ENCODE peak calls at places on chromosomes 13 and 19, in seven cellular contexts. O is kidney glomerular epithelial cell; D is glutamatergic neuron; W is activated naive CD4-positive, alpha-beta T cell treated with anti-CD3 and anti-CD28 coated beads for 36 hours; S is memory B cell; K is EH; N is NCI-H2081. Q is an unnamed sample.

GRCh38 chr19:33497151-33497777 is 24.3 kb downstream of the PEPD start:
- DNase-seq in O (no peak), D (no peak), W (no peak), S (no peak), K (no peak), N (no peak), Q (peak; percentile 34)

GRCh38 chr19:2015611-2015950 is at the start of gene BTBD2:
- DNase-seq in O (no peak), D (peak; percentile 61), W (peak; percentile 72), S (no peak), K (peak; percentile 81), N (peak; percentile 47), Q (no peak)

GRCh38 chr13:106710267-106710666 is 142.3 kb upstream of the ARGLU1 start:
- DNase-seq in O (no peak), D (no peak), W (no peak), S (no peak), K (no peak), N (no peak), Q (no peak)

GRCh38 chr13:102510072-102510471 is 86.7 kb upstream of the TPP2 start:
- DNase-seq in O (no peak), D (no peak), W (no peak), S (no peak), K (no peak), N (no peak), Q (no peak)

GRCh38 chr13:76879876-76880270 is 6.3 kb downstream of the KCTD12 start:
- DNase-seq in O (no peak), D (no peak), W (no peak), S (no peak), K (no peak), N (no peak), Q (no peak)

GRCh38 chr19:10289167-10289835 is 451 bp upstream of the ICAM5 start:
- DNase-seq in O (no peak), D (peak; percentile 46), W (peak; percentile 72), S (peak; percentile 65), K (peak; percentile 79), N (peak; percentile 69), Q (peak; percentile 86)

GRCh38 chr19:4803736-4804695 is 12.5 kb downstream of the FEM1A start:
- DNase-seq in O (no peak), D (peak; percentile 85), W (peak; percentile 72), S (peak; percentile 71), K (peak; percentile 59), N (peak; percentile 61), Q (no peak)

GRCh38 chr13:37682496-37682895 is 83.9 kb upstream of the POSTN start:
- DNase-seq in O (no peak), D (no peak), W (no peak), S (no peak), K (no peak), N (no peak), Q (no peak)

GRCh38 chr19:32041681-32042292 is 303.6 kb upstream of the ZNF507 start:
- DNase-seq in O (peak; percentile 74), D (peak; percentile 76), W (peak; percentile 62), S (no peak), K (no peak), N (no peak), Q (no peak)

GRCh38 chr19:3176715-3177501 is 1.7 kb upstream of the S1PR4 start:
- DNase-seq in O (no peak), D (no peak), W (peak; percentile 84), S (peak; percentile 42), K (peak; percentile 70), N (no peak), Q (peak; percentile 91)

GRCh38 chr19:3135961-3136683 is at the start of gene GNA15:
- DNase-seq in O (no peak), D (no peak), W (peak; percentile 67), S (peak; percentile 35), K (no peak), N (no peak), Q (peak; percentile 65)

GRCh38 chr19:53254451-53255341 is at the start of gene ZNF677:
- DNase-seq in O (peak; percentile 27), D (peak; percentile 92), W (peak; percentile 91), S (peak; percentile 56), K (peak; percentile 86), N (no peak), Q (peak; percentile 90)

GRCh38 chr13:75226092-75226491 is 255.9 kb downstream of the TBC1D4 start:
- DNase-seq in O (no peak), D (no peak), W (no peak), S (no peak), K (peak; percentile 2), N (no peak), Q (no peak)

GRCh38 chr13:111342716-111343115 is 22.3 kb downstream of the TEX29 start:
- DNase-seq in O (no peak), D (no peak), W (no peak), S (no peak), K (no peak), N (no peak), Q (no peak)

GRCh38 chr19:1648926-1649541 is 3.4 kb downstream of the TCF3 start:
- DNase-seq in O (no peak), D (no peak), W (no peak), S (peak; percentile 60), K (no peak), N (no peak), Q (peak; percentile 47)

GRCh38 chr19:17420267-17420924 is 549 bp downstream of the MVB12A start:
- DNase-seq in O (no peak), D (peak; percentile 37), W (peak; percentile 52), S (peak; percentile 33), K (peak; percentile 41), N (peak; percentile 35), Q (no peak)

GRCh38 chr13:98450495-98451167 is 126.3 kb downstream of the STK24 start:
- DNase-seq in O (peak; percentile 30), D (no peak), W (peak; percentile 55), S (no peak), K (peak; percentile 30), N (no peak), Q (no peak)

GRCh38 chr13:45166858-45167257 is 34.0 kb downstream of the KCTD4 start:
- DNase-seq in O (no peak), D (no peak), W (no peak), S (no peak), K (no peak), N (no peak), Q (no peak)

GRCh38 chr13:110392510-110393233 is 85.6 kb downstream of the COL4A2 start:
- DNase-seq in O (no peak), D (no peak), W (no peak), S (no peak), K (peak; percentile 88), N (no peak), Q (no peak)

GRCh38 chr13:90594694-90595093 is 752.8 kb upstream of the MIR17HG start:
- DNase-seq in O (no peak), D (no peak), W (no peak), S (no peak), K (peak; percentile 44), N (no peak), Q (no peak)

GRCh38 chr13:29418026-29418425 is 177.5 kb downstream of the SLC7A1 start:
- DNase-seq in O (no peak), D (no peak), W (no peak), S (no peak), K (no peak), N (no peak), Q (no peak)

GRCh38 chr13:40101708-40102359 is 446.4 kb downstream of the COG6 start:
- DNase-seq in O (no peak), D (no peak), W (peak; percentile 72), S (no peak), K (no peak), N (no peak), Q (no peak)

GRCh38 chr13:87356314-87356713 is 314.9 kb upstream of the SLITRK5 start:
- DNase-seq in O (no peak), D (no peak), W (no peak), S (no peak), K (no peak), N (peak; percentile 3), Q (no peak)

GRCh38 chr19:2248136-2249009 is 750 bp upstream of the AMH start:
- DNase-seq in O (no peak), D (no peak), W (no peak), S (no peak), K (no peak), N (peak; percentile 23), Q (no peak)

GRCh38 chr19:35774274-35775045 is 904 bp upstream of the ARHGAP33 start:
- DNase-seq in O (no peak), D (no peak), W (no peak), S (no peak), K (no peak), N (peak; percentile 13), Q (no peak)

GRCh38 chr19:45170146-45171106 is 7.6 kb downstream of the TRAPPC6A start:
- DNase-seq in O (no peak), D (no peak), W (no peak), S (no peak), K (no peak), N (no peak), Q (no peak)

GRCh38 chr13:37869756-37870488 is at the start of gene TRPC4:
- DNase-seq in O (no peak), D (peak; percentile 67), W (peak; percentile 15), S (no peak), K (peak; percentile 87), N (peak; percentile 24), Q (peak; percentile 54)

GRCh38 chr13:60329221-60329983 is 67.6 kb upstream of the TDRD3 start:
- DNase-seq in O (peak; percentile 63), D (peak; percentile 57), W (peak; percentile 51), S (no peak), K (peak; percentile 37), N (peak; percentile 51), Q (no peak)

GRCh38 chr13:33132644-33133440 is 116.6 kb downstream of the KL start:
- DNase-seq in O (no peak), D (no peak), W (no peak), S (no peak), K (peak; percentile 69), N (no peak), Q (no peak)

GRCh38 chr13:41502676-41503075 is 45.3 kb downstream of the RGCC start:
- DNase-seq in O (no peak), D (no peak), W (peak; percentile 53), S (no peak), K (no peak), N (no peak), Q (no peak)

GRCh38 chr13:113545931-113546516 is 38.5 kb upstream of the TFDP1 start:
- DNase-seq in O (no peak), D (no peak), W (no peak), S (no peak), K (no peak), N (no peak), Q (peak; percentile 60)

GRCh38 chr19:45882652-45883585 is 3.0 kb downstream of the IRF2BP1 start:
- DNase-seq in O (peak; percentile 50), D (peak; percentile 91), W (peak; percentile 92), S (peak; percentile 90), K (peak; percentile 74), N (peak; percentile 85), Q (no peak)

GRCh38 chr13:30142502-30143211 is 164.7 kb downstream of the KATNAL1 start:
- DNase-seq in O (peak; percentile 92), D (no peak), W (peak; percentile 63), S (no peak), K (peak; percentile 98), N (no peak), Q (no peak)

GRCh38 chr19:18468930-18469244 is 31.0 kb upstream of the ISYNA1 start:
- DNase-seq in O (no peak), D (no peak), W (no peak), S (no peak), K (no peak), N (no peak), Q (no peak)

GRCh38 chr13:38661276-38661675 is 25.6 kb upstream of the FREM2 start:
- DNase-seq in O (no peak), D (no peak), W (no peak), S (no peak), K (no peak), N (no peak), Q (no peak)

GRCh38 chr19:269241-269640 is 22.0 kb downstream of the PLPP2 start:
- DNase-seq in O (no peak), D (no peak), W (no peak), S (no peak), K (no peak), N (no peak), Q (no peak)

GRCh38 chr13:30463820-30464495 is 1.8 kb downstream of the HMGB1 start:
- DNase-seq in O (peak; percentile 28), D (peak; percentile 22), W (peak; percentile 89), S (peak; percentile 69), K (peak; percentile 75), N (peak; percentile 35), Q (no peak)

GRCh38 chr13:99967498-99967883 is 4.1 kb downstream of the ZIC5 start:
- DNase-seq in O (no peak), D (no peak), W (no peak), S (no peak), K (no peak), N (peak; percentile 43), Q (no peak)

Q was measured in RWPE2.